ENCODE peak calls at places on chromosomes 4 and X, in ten cellular contexts. C is H54, D is RWPE1, G is iris pigment epithelial cell, V is EH, Z is brain microvascular endothelial cell, O is RPMI7951, X is left cardiac atrium, Y is suprapubic skin, K is CD14-positive monocyte. W is an unnamed sample.

GRCh38 chrX:67939270-67939669 is 395.4 kb downstream of the AR start:
- DNase-seq in G (no peak), V (no peak), Z (no peak), K (no peak), O (no peak), D (no peak), X (no peak), Y (no peak), C (no peak), W (no peak)

GRCh38 chr4:174135530-174135929 is 147.9 kb downstream of the FBXO8 start:
- DNase-seq in G (no peak), Y (no peak), X (no peak), D (no peak), C (no peak), Z (no peak), V (no peak), O (no peak), K (no peak), W (no peak)

GRCh38 chrX:8044861-8045434 is 117.7 kb upstream of the PNPLA4 start:
- DNase-seq in O (no peak), D (no peak), Z (peak), G (no peak), C (no peak), V (no peak), X (no peak), K (no peak), Y (no peak), W (no peak)

GRCh38 chr4:53127365-53127764 is 238.5 kb downstream of the SCFD2 start:
- DNase-seq in K (no peak), Y (no peak), C (no peak), G (no peak), V (no peak), O (no peak), Z (no peak), D (no peak), X (no peak), W (no peak)

GRCh38 chr4:8307714-8308113 is 38.2 kb downstream of the HTRA3 start:
- DNase-seq in V (no peak), Y (peak), D (no peak), O (no peak), G (no peak), K (peak), C (no peak), X (no peak), Z (no peak), W (no peak)

GRCh38 chrX:107716045-107716684 is 59.4 kb downstream of the TSC22D3 start:
- DNase-seq in C (peak), V (peak), D (no peak), K (no peak), G (no peak), X (no peak), O (peak), Z (no peak), Y (no peak), W (peak)

GRCh38 chr4:163109967-163110366 is 56.7 kb downstream of the NAF1 start:
- DNase-seq in K (no peak), X (no peak), Y (no peak), G (no peak), D (no peak), V (no peak), O (no peak), C (no peak), Z (no peak), W (no peak)

GRCh38 chr4:148632476-148632875 is 190.3 kb upstream of the NR3C2 start:
- DNase-seq in O (no peak), Y (no peak), X (no peak), V (no peak), Z (no peak), G (no peak), K (no peak), C (no peak), D (no peak), W (no peak)

GRCh38 chr4:125951275-125951887 is 636.6 kb downstream of the FAT4 start:
- DNase-seq in Y (no peak), V (peak), D (no peak), X (no peak), G (no peak), C (no peak), K (no peak), O (peak), Z (no peak), W (peak)

GRCh38 chrX:120251471-120252011 is 929 bp downstream of the ZBTB33 start:
- DNase-seq in D (peak), Y (no peak), X (peak), V (peak), C (no peak), O (peak), G (peak), K (peak), Z (no peak), W (peak)

GRCh38 chr4:140134780-140135179 is 19.2 kb downstream of the MAML3 start:
- DNase-seq in Y (no peak), V (no peak), K (no peak), X (no peak), D (no peak), G (no peak), O (no peak), Z (no peak), C (no peak), W (no peak)

GRCh38 chrX:110315541-110315940 is 2.3 kb downstream of the AMMECR1 start:
- DNase-seq in O (no peak), K (no peak), D (no peak), V (peak), Z (no peak), C (no peak), Y (no peak), X (no peak), G (no peak), W (peak)

GRCh38 chrX:439236-439635 is 52.5 kb upstream of the PPP2R3B start:
- DNase-seq in O (no peak), X (no peak), G (no peak), C (no peak), K (no peak), Y (no peak), Z (no peak), V (no peak), D (no peak), W (no peak)

GRCh38 chr4:7645956-7646355 is 211.2 kb upstream of the PSAPL1 start:
- DNase-seq in K (no peak), Z (no peak), Y (no peak), O (no peak), G (no peak), X (no peak), C (no peak), D (no peak), V (no peak), W (no peak)

GRCh38 chr4:38099908-38100407 is 139.8 kb downstream of the PTTG2 start:
- DNase-seq in O (peak), X (no peak), Z (peak), Y (no peak), D (peak), K (no peak), C (no peak), V (peak), G (peak), W (peak)

GRCh38 chr4:15398732-15399131 is 29.1 kb upstream of the C1QTNF7 start:
- DNase-seq in C (no peak), G (no peak), Y (no peak), K (no peak), D (peak), O (peak), Z (no peak), X (no peak), V (no peak), W (no peak)